ENCODE peak calls at places on chromosomes 2 and 18, in four cellular contexts. H is adrenal gland, K is astrocyte, P is GM12864. B is an unnamed sample.

GRCh38 chr2:182378759-182379158 is 48.1 kb downstream of the PDE1A start:
- DNase-seq in K (no peak), H (no peak), P (no peak), B (no peak)

GRCh38 chr18:70047931-70048603 is 100.4 kb upstream of the CD226 start:
- DNase-seq in H (no peak), K (peak), P (no peak), B (no peak)

GRCh38 chr2:1546023-1546591 is 132.8 kb downstream of the TPO start:
- DNase-seq in H (peak), K (peak), P (no peak), B (peak)

GRCh38 chr18:79629606-79630005 is 50.0 kb upstream of the CTDP1 start:
- DNase-seq in P (no peak), K (no peak), H (no peak), B (no peak)

GRCh38 chr2:159124931-159125467 is 156.6 kb downstream of the TANC1 start:
- DNase-seq in P (no peak), H (no peak), K (peak), B (no peak)

GRCh38 chr2:22261165-22261564 is 1123.8 kb upstream of the KLHL29 start:
- DNase-seq in P (no peak), H (no peak), K (no peak), B (no peak)

GRCh38 chr2:164737612-164738081 is 104.0 kb downstream of the COBLL1 start:
- DNase-seq in P (peak), H (peak), K (peak), B (peak)

GRCh38 chr18:58176915-58177717 is 133.1 kb downstream of the NEDD4L start:
- DNase-seq in K (peak), P (no peak), H (no peak), B (no peak)

GRCh38 chr2:200705305-200705985 is 106.3 kb upstream of the BZW1 start:
- DNase-seq in P (no peak), H (no peak), K (peak), B (no peak)
- TF ChIP-seq CTCF in P (no peak), H (no peak), K (peak), B (no peak)

GRCh38 chr2:16284941-16285625 is 344.7 kb downstream of the MYCN start:
- DNase-seq in P (no peak), H (no peak), K (no peak), B (no peak)
- TF ChIP-seq CTCF in P (no peak), H (no peak), K (no peak), B (no peak)

DNA sequence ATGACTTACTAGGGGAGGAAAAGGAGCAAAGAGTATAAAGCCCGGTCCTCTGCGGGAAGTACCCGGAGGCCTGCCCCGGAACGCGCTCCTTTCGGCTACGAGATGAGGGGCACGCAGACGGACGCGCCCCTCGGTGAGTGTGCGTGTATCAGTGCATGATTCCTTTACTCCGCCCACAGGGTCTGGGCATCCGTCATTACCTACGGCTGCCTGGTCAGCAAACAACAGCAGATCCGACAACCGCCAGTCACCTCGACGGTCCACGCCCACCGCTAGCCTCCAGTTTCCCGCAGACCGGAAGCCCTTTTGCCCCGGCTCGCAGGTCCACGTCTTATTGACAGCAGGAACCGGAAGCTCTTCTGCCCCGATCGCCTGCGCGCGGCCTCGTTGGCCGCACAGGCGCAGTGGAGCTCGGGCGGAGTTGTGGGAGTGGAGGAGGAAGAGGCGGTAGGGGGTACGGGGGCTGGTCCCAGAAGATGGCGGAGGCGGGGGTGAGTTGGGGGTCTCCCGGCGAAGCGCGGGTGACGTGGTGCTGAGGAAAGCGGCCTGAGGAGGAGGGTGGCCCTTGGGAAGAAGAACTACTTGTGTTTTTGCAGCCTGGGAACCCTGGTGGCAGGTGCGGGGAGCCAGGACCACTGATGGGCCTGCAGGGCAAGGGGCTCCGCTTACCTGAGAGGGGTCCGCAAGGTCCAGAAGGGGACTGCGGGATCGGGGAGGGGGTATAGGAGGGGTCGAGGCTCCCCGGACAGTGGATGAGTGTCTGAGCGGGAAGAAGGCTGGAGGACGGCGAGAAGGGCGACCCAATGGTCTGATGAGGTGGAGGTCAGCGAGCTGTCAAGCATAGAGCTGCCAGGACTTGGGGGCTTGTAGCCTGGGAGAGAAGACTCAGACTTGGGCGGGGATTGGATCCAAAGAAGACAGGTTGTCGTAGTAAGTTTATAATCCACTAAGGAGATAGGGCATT is at the start of gene INSIG2:
- DNase-seq in P (peak), K (peak), H (peak), B (peak)
- TF ChIP-seq CTCF in P (peak), K (no peak), H (no peak), B (no peak)

DNA sequence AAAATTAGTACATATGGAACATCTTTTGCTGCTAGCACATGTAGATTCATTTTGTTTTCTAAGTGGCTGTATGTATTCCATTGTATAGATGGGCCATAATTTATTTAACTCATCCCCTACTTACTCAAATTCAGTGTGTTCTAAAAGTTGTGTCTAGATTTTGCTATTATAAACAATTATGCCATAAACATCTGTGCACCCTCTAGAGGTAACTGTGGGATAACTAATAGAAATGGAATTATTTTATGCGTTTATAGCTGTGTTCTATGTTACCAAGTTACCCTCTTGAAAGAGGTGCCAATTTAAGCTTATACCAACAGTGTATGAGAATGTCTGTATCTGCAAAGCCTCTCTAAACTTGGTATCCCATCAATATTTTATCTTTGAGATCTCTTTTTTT is 100.4 kb downstream of the MMADHC start:
- DNase-seq in K (no peak), H (no peak), P (no peak), B (no peak)
- TF ChIP-seq CTCF in K (no peak), H (no peak), P (no peak), B (no peak)

DNA sequence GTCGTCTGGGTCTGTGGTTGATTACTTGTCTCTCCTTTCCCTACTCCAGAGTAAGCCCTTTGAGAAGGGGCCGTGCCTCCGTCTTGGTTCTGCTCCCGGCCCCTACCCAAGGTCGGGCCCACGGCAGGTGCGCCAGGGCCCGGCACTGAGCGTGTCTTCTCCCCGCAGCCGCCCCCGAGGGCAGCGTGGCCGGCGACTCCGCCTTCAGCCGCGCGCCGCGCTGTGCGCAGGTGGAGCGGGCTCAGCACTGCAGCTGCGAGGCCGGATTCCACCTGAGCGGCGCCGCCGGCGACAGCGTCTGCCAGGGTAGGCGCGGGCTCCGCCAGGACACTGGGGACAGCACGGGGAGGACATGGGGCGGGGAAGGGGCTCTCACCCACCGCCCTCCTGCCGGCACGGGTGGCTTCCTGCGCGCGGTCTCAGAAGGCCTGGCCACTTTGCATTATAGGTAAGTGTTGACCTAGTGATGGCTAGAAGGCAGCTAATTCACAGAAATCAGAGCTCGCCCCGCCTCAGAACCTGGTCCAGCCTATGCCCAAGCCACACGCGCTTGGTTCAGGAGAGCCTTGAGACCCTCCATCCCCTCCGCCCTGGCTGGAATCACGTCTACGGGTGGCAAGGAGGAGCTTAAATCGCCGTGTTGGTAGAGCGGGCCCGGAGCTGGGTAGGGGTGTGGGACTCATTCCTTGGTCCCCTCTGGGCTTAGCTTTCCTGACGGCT is 43.5 kb downstream of the FBLN7 start:
- DNase-seq in P (no peak), K (no peak), H (no peak), B (no peak)
- TF ChIP-seq CTCF in P (no peak), K (no peak), H (no peak), B (no peak)

GRCh38 chr18:74081966-74082365 is 65.7 kb downstream of the FBXO15 start:
- DNase-seq in H (no peak), K (no peak), P (no peak), B (no peak)

GRCh38 chr18:74083071-74083954 is 64.3 kb downstream of the FBXO15 start:
- DNase-seq in P (no peak), H (no peak), K (no peak), B (no peak)

GRCh38 chr18:74078257-74078656 is 69.4 kb downstream of the FBXO15 start:
- DNase-seq in K (no peak), H (no peak), P (no peak), B (no peak)

GRCh38 chr18:74084184-74084583 is 63.5 kb downstream of the FBXO15 start:
- DNase-seq in K (no peak), P (no peak), H (no peak), B (no peak)

GRCh38 chr18:74082476-74083070 is 65.1 kb downstream of the FBXO15 start:
- DNase-seq in K (peak), P (no peak), H (peak), B (peak)
- TF ChIP-seq CTCF in K (no peak), P (peak), H (no peak), B (peak)

GRCh38 chr2:176650101-176650500 is 380.9 kb downstream of the MTX2 start:
- DNase-seq in K (no peak), H (no peak), P (no peak), B (no peak)
- TF ChIP-seq CTCF in K (peak), H (no peak), P (peak), B (no peak)

DNA sequence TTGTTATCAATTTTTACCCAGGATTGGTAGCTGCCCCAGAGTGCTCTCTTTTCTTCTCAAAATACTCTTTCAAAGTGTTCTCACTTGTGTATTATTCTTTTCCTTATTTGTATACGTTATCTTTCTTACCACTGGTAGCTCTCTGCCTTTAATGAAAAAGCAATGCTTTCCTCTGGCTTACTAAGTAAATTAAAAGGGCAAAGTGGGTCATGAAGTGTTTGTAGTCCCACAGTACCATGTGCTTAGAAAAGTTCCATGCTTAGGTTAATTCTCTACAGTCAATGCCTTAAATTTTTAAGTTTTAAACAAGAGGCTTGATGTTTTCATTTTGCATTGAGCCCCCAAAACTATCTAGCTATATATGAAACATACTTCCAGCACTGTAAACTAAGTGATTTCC is 300.2 kb downstream of the ASXL3 start:
- DNase-seq in K (no peak), H (no peak), P (no peak), B (no peak)
- TF ChIP-seq CTCF in K (no peak), H (no peak), P (no peak), B (no peak)